ENCODE peak calls at places on chromosomes 7 and 10, in ten cellular contexts. One of them, this sample, is unnamed.

GRCh38 chr10:22579826-22580225 is 134.6 kb downstream of the PIP4K2A start:
- DNase-seq in A549: no peak
- DNase-seq in keratinocyte: no peak
- DNase-seq in CD8-positive, alpha-beta memory T cell: no peak
- DNase-seq in stomach: no peak
- DNase-seq in HCT116: no peak
- DNase-seq in lung: no peak
- DNase-seq in cardiac muscle cell: no peak
- DNase-seq in aorta: no peak
- DNase-seq in SJSA1: no peak
- DNase-seq in this sample: no peak

GRCh38 chr10:128035557-128035973 is 90.7 kb downstream of the MKI67 start:
- DNase-seq in A549: peak
- DNase-seq in stomach: peak
- DNase-seq in CD8-positive, alpha-beta memory T cell: peak
- DNase-seq in lung: peak
- DNase-seq in cardiac muscle cell: peak
- DNase-seq in keratinocyte: no peak
- DNase-seq in aorta: peak
- DNase-seq in SJSA1: no peak
- DNase-seq in HCT116: peak
- DNase-seq in this sample: no peak

GRCh38 chr10:5441106-5441505 is 28.7 kb downstream of the NET1 start:
- DNase-seq in lung: no peak
- DNase-seq in stomach: no peak
- DNase-seq in keratinocyte: no peak
- DNase-seq in cardiac muscle cell: no peak
- DNase-seq in A549: no peak
- DNase-seq in aorta: no peak
- DNase-seq in SJSA1: no peak
- DNase-seq in HCT116: no peak
- DNase-seq in CD8-positive, alpha-beta memory T cell: no peak
- DNase-seq in this sample: no peak

GRCh38 chr7:27897001-27897400 is 157.0 kb downstream of the TAX1BP1 start:
- DNase-seq in CD8-positive, alpha-beta memory T cell: no peak
- DNase-seq in A549: no peak
- DNase-seq in lung: peak
- DNase-seq in cardiac muscle cell: no peak
- DNase-seq in SJSA1: peak
- DNase-seq in HCT116: no peak
- DNase-seq in stomach: no peak
- DNase-seq in aorta: no peak
- DNase-seq in keratinocyte: no peak
- DNase-seq in this sample: no peak

GRCh38 chr10:5832946-5833345 is 19.7 kb upstream of the GDI2 start:
- DNase-seq in stomach: peak
- DNase-seq in cardiac muscle cell: no peak
- DNase-seq in lung: peak
- DNase-seq in SJSA1: no peak
- DNase-seq in keratinocyte: no peak
- DNase-seq in CD8-positive, alpha-beta memory T cell: no peak
- DNase-seq in A549: no peak
- DNase-seq in HCT116: no peak
- DNase-seq in aorta: no peak
- DNase-seq in this sample: no peak

GRCh38 chr10:78745445-78745844 is 323.3 kb upstream of the ZMIZ1 start:
- DNase-seq in stomach: peak
- DNase-seq in aorta: no peak
- DNase-seq in SJSA1: no peak
- DNase-seq in lung: no peak
- DNase-seq in HCT116: no peak
- DNase-seq in CD8-positive, alpha-beta memory T cell: no peak
- DNase-seq in keratinocyte: no peak
- DNase-seq in A549: no peak
- DNase-seq in cardiac muscle cell: no peak
- DNase-seq in this sample: no peak

GRCh38 chr7:42480304-42480665 is 243.3 kb upstream of the GLI3 start:
- DNase-seq in aorta: no peak
- DNase-seq in cardiac muscle cell: no peak
- DNase-seq in keratinocyte: no peak
- DNase-seq in SJSA1: no peak
- DNase-seq in lung: no peak
- DNase-seq in HCT116: no peak
- DNase-seq in stomach: no peak
- DNase-seq in A549: no peak
- DNase-seq in CD8-positive, alpha-beta memory T cell: no peak
- DNase-seq in this sample: no peak

GRCh38 chr7:73841689-73842247 is 548 bp downstream of the METTL27 start:
- DNase-seq in aorta: no peak
- DNase-seq in cardiac muscle cell: no peak
- DNase-seq in CD8-positive, alpha-beta memory T cell: no peak
- DNase-seq in lung: no peak
- DNase-seq in stomach: no peak
- DNase-seq in SJSA1: no peak
- DNase-seq in HCT116: no peak
- DNase-seq in keratinocyte: no peak
- DNase-seq in A549: peak
- DNase-seq in this sample: no peak

GRCh38 chr10:52215745-52216361 is 98.2 kb upstream of the DKK1 start:
- DNase-seq in SJSA1: no peak
- DNase-seq in CD8-positive, alpha-beta memory T cell: peak
- DNase-seq in lung: peak
- DNase-seq in aorta: no peak
- DNase-seq in keratinocyte: no peak
- DNase-seq in cardiac muscle cell: peak
- DNase-seq in A549: peak
- DNase-seq in stomach: peak
- DNase-seq in HCT116: peak
- DNase-seq in this sample: peak

GRCh38 chr7:34160261-34160752 is 255.0 kb downstream of the BMPER start:
- DNase-seq in A549: no peak
- DNase-seq in cardiac muscle cell: peak
- DNase-seq in keratinocyte: no peak
- DNase-seq in stomach: no peak
- DNase-seq in lung: no peak
- DNase-seq in HCT116: no peak
- DNase-seq in SJSA1: no peak
- DNase-seq in CD8-positive, alpha-beta memory T cell: no peak
- DNase-seq in aorta: no peak
- DNase-seq in this sample: no peak

GRCh38 chr7:129613016-129613337 is 1.5 kb downstream of the NRF1 start:
- DNase-seq in CD8-positive, alpha-beta memory T cell: no peak
- DNase-seq in stomach: no peak
- DNase-seq in keratinocyte: no peak
- DNase-seq in lung: no peak
- DNase-seq in HCT116: no peak
- DNase-seq in aorta: no peak
- DNase-seq in cardiac muscle cell: no peak
- DNase-seq in A549: no peak
- DNase-seq in SJSA1: no peak
- DNase-seq in this sample: no peak

GRCh38 chr7:129617178-129617577 is 5.7 kb downstream of the NRF1 start:
- DNase-seq in aorta: no peak
- DNase-seq in lung: no peak
- DNase-seq in keratinocyte: no peak
- DNase-seq in HCT116: no peak
- DNase-seq in A549: no peak
- DNase-seq in CD8-positive, alpha-beta memory T cell: no peak
- DNase-seq in cardiac muscle cell: no peak
- DNase-seq in stomach: no peak
- DNase-seq in SJSA1: no peak
- DNase-seq in this sample: no peak

GRCh38 chr7:129615018-129615417 is 3.5 kb downstream of the NRF1 start:
- DNase-seq in keratinocyte: no peak
- DNase-seq in aorta: no peak
- DNase-seq in SJSA1: no peak
- DNase-seq in cardiac muscle cell: peak
- DNase-seq in CD8-positive, alpha-beta memory T cell: no peak
- DNase-seq in lung: no peak
- DNase-seq in stomach: no peak
- DNase-seq in HCT116: no peak
- DNase-seq in A549: no peak
- DNase-seq in this sample: peak

GRCh38 chr7:129616530-129616929 is 5.0 kb downstream of the NRF1 start:
- DNase-seq in keratinocyte: no peak
- DNase-seq in HCT116: no peak
- DNase-seq in SJSA1: no peak
- DNase-seq in lung: no peak
- DNase-seq in A549: no peak
- DNase-seq in stomach: no peak
- DNase-seq in cardiac muscle cell: peak
- DNase-seq in CD8-positive, alpha-beta memory T cell: no peak
- DNase-seq in aorta: no peak
- DNase-seq in this sample: no peak

GRCh38 chr7:129617607-129618006 is 6.1 kb downstream of the NRF1 start:
- DNase-seq in HCT116: no peak
- DNase-seq in CD8-positive, alpha-beta memory T cell: no peak
- DNase-seq in aorta: no peak
- DNase-seq in A549: no peak
- DNase-seq in keratinocyte: no peak
- DNase-seq in SJSA1: no peak
- DNase-seq in stomach: no peak
- DNase-seq in lung: no peak
- DNase-seq in cardiac muscle cell: no peak
- DNase-seq in this sample: no peak
- H3K27ac ChIP-seq in HCT116: no peak
- H3K27ac ChIP-seq in CD8-positive, alpha-beta memory T cell: no peak
- H3K27ac ChIP-seq in aorta: no peak
- H3K27ac ChIP-seq in A549: no peak
- H3K27ac ChIP-seq in keratinocyte: no peak
- H3K27ac ChIP-seq in SJSA1: no peak
- H3K27ac ChIP-seq in stomach: no peak
- H3K27ac ChIP-seq in lung: no peak
- H3K27ac ChIP-seq in cardiac muscle cell: no peak
- H3K27ac ChIP-seq in this sample: no peak

GRCh38 chr10:71239946-71240795 is 27.8 kb downstream of the UNC5B start:
- DNase-seq in aorta: no peak
- DNase-seq in HCT116: no peak
- DNase-seq in CD8-positive, alpha-beta memory T cell: no peak
- DNase-seq in A549: no peak
- DNase-seq in stomach: no peak
- DNase-seq in keratinocyte: no peak
- DNase-seq in lung: no peak
- DNase-seq in cardiac muscle cell: peak
- DNase-seq in SJSA1: no peak
- DNase-seq in this sample: no peak

GRCh38 chr10:71241899-71242620 is 29.7 kb downstream of the UNC5B start:
- DNase-seq in keratinocyte: no peak
- DNase-seq in CD8-positive, alpha-beta memory T cell: no peak
- DNase-seq in lung: no peak
- DNase-seq in A549: no peak
- DNase-seq in aorta: no peak
- DNase-seq in SJSA1: no peak
- DNase-seq in HCT116: no peak
- DNase-seq in stomach: no peak
- DNase-seq in cardiac muscle cell: peak
- DNase-seq in this sample: no peak

GRCh38 chr10:71239131-71239915 is 27.0 kb downstream of the UNC5B start:
- DNase-seq in lung: no peak
- DNase-seq in HCT116: no peak
- DNase-seq in A549: no peak
- DNase-seq in cardiac muscle cell: no peak
- DNase-seq in aorta: no peak
- DNase-seq in CD8-positive, alpha-beta memory T cell: no peak
- DNase-seq in SJSA1: no peak
- DNase-seq in stomach: no peak
- DNase-seq in keratinocyte: no peak
- DNase-seq in this sample: no peak

GRCh38 chr10:71242621-71243009 is 30.2 kb downstream of the UNC5B start:
- DNase-seq in HCT116: no peak
- DNase-seq in keratinocyte: no peak
- DNase-seq in lung: no peak
- DNase-seq in stomach: no peak
- DNase-seq in cardiac muscle cell: no peak
- DNase-seq in SJSA1: no peak
- DNase-seq in CD8-positive, alpha-beta memory T cell: no peak
- DNase-seq in aorta: no peak
- DNase-seq in A549: no peak
- DNase-seq in this sample: no peak

DNA sequence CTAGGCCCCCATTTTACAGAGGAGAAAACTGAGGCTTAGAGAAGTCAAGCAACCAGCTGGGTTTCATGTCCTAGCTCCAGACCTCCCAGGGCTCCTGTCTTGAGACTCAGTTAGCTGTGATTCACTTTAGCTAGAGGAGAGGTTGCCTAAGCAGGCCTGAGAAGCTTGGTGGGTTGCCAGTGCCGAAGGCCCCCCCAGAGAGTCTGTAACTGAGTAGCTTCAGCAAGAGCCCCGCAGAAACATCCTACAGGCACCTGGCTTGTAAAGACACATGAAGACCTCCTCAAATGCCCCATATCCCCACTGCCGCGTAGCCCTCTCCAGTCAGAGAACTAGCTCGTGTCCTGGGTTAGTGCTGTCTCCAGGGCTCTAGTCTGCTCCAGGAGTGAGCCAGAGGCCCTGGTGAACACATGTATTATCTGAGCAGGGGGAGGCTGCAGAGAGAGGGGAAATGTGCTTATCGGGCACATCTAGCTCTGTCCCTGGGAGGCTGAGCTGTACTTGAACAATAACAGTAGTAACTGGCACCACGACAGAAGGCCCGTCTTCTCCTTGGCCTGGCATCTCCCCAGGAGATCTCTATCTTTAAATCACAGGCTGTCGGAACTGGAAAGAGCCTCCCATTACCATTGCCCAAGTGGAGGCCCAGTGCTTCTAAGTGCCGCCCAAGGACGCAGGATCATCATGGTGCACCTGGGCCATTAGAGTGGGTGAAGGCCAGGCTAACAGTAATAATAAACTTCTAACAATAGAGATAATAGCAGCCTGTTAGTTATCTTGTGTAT is 28.9 kb downstream of the UNC5B start:
- DNase-seq in aorta: no peak
- DNase-seq in SJSA1: no peak
- DNase-seq in keratinocyte: no peak
- DNase-seq in CD8-positive, alpha-beta memory T cell: no peak
- DNase-seq in HCT116: no peak
- DNase-seq in A549: no peak
- DNase-seq in lung: no peak
- DNase-seq in stomach: no peak
- DNase-seq in cardiac muscle cell: peak
- DNase-seq in this sample: no peak
- H3K4me3 ChIP-seq in aorta: no peak
- H3K4me3 ChIP-seq in SJSA1: no peak
- H3K4me3 ChIP-seq in keratinocyte: no peak
- H3K4me3 ChIP-seq in CD8-positive, alpha-beta memory T cell: no peak
- H3K4me3 ChIP-seq in HCT116: no peak
- H3K4me3 ChIP-seq in A549: no peak
- H3K4me3 ChIP-seq in lung: no peak
- H3K4me3 ChIP-seq in stomach: no peak
- H3K4me3 ChIP-seq in cardiac muscle cell: no peak
- H3K4me3 ChIP-seq in this sample: no peak

GRCh38 chr7:134856141-134856540 is 76.7 kb downstream of the CALD1 start:
- DNase-seq in CD8-positive, alpha-beta memory T cell: no peak
- DNase-seq in HCT116: no peak
- DNase-seq in keratinocyte: no peak
- DNase-seq in cardiac muscle cell: peak
- DNase-seq in A549: no peak
- DNase-seq in SJSA1: no peak
- DNase-seq in aorta: no peak
- DNase-seq in lung: no peak
- DNase-seq in stomach: no peak
- DNase-seq in this sample: peak
- H3K27ac ChIP-seq in CD8-positive, alpha-beta memory T cell: no peak
- H3K27ac ChIP-seq in HCT116: no peak
- H3K27ac ChIP-seq in keratinocyte: no peak
- H3K27ac ChIP-seq in cardiac muscle cell: no peak
- H3K27ac ChIP-seq in A549: peak
- H3K27ac ChIP-seq in SJSA1: peak
- H3K27ac ChIP-seq in aorta: peak
- H3K27ac ChIP-seq in lung: no peak
- H3K27ac ChIP-seq in stomach: peak
- H3K27ac ChIP-seq in this sample: peak

GRCh38 chr10:60627778-60628773 is 150.2 kb upstream of the CDK1 start:
- DNase-seq in aorta: no peak
- DNase-seq in cardiac muscle cell: no peak
- DNase-seq in CD8-positive, alpha-beta memory T cell: no peak
- DNase-seq in A549: no peak
- DNase-seq in lung: no peak
- DNase-seq in stomach: no peak
- DNase-seq in keratinocyte: no peak
- DNase-seq in HCT116: no peak
- DNase-seq in SJSA1: no peak
- DNase-seq in this sample: no peak
- H3K4me3 ChIP-seq in aorta: no peak
- H3K4me3 ChIP-seq in cardiac muscle cell: no peak
- H3K4me3 ChIP-seq in CD8-positive, alpha-beta memory T cell: no peak
- H3K4me3 ChIP-seq in A549: no peak
- H3K4me3 ChIP-seq in lung: no peak
- H3K4me3 ChIP-seq in stomach: no peak
- H3K4me3 ChIP-seq in keratinocyte: no peak
- H3K4me3 ChIP-seq in HCT116: no peak
- H3K4me3 ChIP-seq in SJSA1: no peak
- H3K4me3 ChIP-seq in this sample: no peak

This sample was measured in SK-N-MC.